ENCODE peak calls at places on chromosomes 16 and 17, in nine cellular contexts. A, J, E, D, T, K, I, L and W are unnamed samples.
A peak's percentile ranks its signal among the peaks of the same experiment; 100 is the strongest.

GRCh38 chr17:67212231-67212630 is 32.8 kb downstream of the HELZ start:
- DNase-seq in A (no peak), J (no peak), E (no peak), D (no peak), T (no peak), K (peak; percentile 59), I (no peak), L (no peak), W (no peak)

GRCh38 chr16:23394141-23394540 is 58.8 kb downstream of the COG7 start:
- DNase-seq in A (no peak), J (no peak), E (no peak), D (no peak), T (no peak), K (no peak), I (no peak), L (no peak), W (no peak)

GRCh38 chr17:69455040-69455439 is 40.5 kb downstream of the MAP2K6 start:
- DNase-seq in A (no peak), J (no peak), E (no peak), D (no peak), T (no peak), K (no peak), I (no peak), L (no peak), W (no peak)

GRCh38 chr17:40113961-40114272 is 7.9 kb upstream of the MSL1 start:
- DNase-seq in A (no peak), J (no peak), E (no peak), D (no peak), T (no peak), K (no peak), I (no peak), L (no peak), W (no peak)

GRCh38 chr17:56319531-56319930 is 166.3 kb downstream of the ANKFN1 start:
- DNase-seq in A (peak; percentile 73), J (peak; percentile 65), E (peak; percentile 29), D (peak; percentile 68), T (no peak), K (peak; percentile 84), I (peak; percentile 67), L (peak; percentile 79), W (peak; percentile 54)

GRCh38 chr17:15289285-15290185 is 24.4 kb upstream of the PMP22 start:
- DNase-seq in A (peak; percentile 71), J (no peak), E (no peak), D (no peak), T (peak; percentile 45), K (peak; percentile 79), I (no peak), L (peak; percentile 39), W (peak; percentile 70)

GRCh38 chr17:79132271-79133064 is 57.8 kb downstream of the ENGASE start:
- DNase-seq in A (no peak), J (no peak), E (no peak), D (no peak), T (no peak), K (no peak), I (no peak), L (no peak), W (no peak)

GRCh38 chr16:84081446-84081989 is 35.2 kb downstream of the MBTPS1 start:
- DNase-seq in A (no peak), J (no peak), E (no peak), D (no peak), T (no peak), K (no peak), I (no peak), L (no peak), W (no peak)

GRCh38 chr16:85391175-85391707 is 221.9 kb upstream of the GSE1 start:
- DNase-seq in A (no peak), J (no peak), E (no peak), D (no peak), T (no peak), K (no peak), I (no peak), L (no peak), W (no peak)

GRCh38 chr16:46745594-46745993 is 2.5 kb downstream of the MYLK3 start:
- DNase-seq in A (no peak), J (no peak), E (no peak), D (no peak), T (no peak), K (no peak), I (no peak), L (no peak), W (no peak)

GRCh38 chr17:29840884-29841283 is 89.1 kb downstream of the SSH2 start:
- DNase-seq in A (peak; percentile 42), J (no peak), E (no peak), D (no peak), T (no peak), K (peak; percentile 51), I (no peak), L (peak; percentile 45), W (peak; percentile 40)

GRCh38 chr17:59361916-59362810 is 30.7 kb downstream of the YPEL2 start:
- DNase-seq in A (peak; percentile 96), J (no peak), E (peak; percentile 68), D (no peak), T (no peak), K (peak; percentile 96), I (no peak), L (peak; percentile 84), W (peak; percentile 69)

GRCh38 chr16:65600629-65601028 is 478.8 kb upstream of the CDH11 start:
- DNase-seq in A (peak; percentile 15), J (no peak), E (no peak), D (no peak), T (no peak), K (peak; percentile 10), I (peak; percentile 9), L (peak; percentile 6), W (no peak)

GRCh38 chr16:75238853-75239371 is 12.5 kb downstream of the BCAR1 start:
- DNase-seq in A (no peak), J (no peak), E (no peak), D (no peak), T (peak; percentile 54), K (peak; percentile 36), I (no peak), L (peak; percentile 22), W (no peak)
- TF ChIP-seq CTCF in A (peak; percentile 25), J (peak; percentile 13), E (peak; percentile 27), D (no peak), T (peak; percentile 28), K (no peak), I (no peak), L (peak; percentile 26), W (peak; percentile 23)

DNA sequence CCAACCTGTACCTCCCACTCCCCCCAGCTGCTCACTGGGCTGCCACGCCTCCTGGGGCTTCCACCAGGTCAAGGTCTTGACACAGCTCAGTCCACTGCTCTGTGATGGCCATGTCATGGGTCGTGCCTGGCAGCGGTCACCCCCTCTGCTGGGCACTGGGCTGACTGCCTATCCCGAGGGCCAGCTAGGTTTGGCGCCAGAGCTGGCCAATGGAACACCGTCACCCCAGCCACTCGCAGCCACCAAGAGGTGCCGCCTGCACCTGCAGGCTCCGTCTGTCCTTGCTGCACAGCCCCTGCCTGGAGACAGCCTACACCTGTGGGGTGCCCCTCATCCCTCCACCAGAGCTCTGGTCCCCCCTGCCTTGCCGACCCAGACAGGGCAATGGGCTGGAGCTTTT is 4.5 kb upstream of the RAB40C start:
- DNase-seq in A (no peak), J (no peak), E (no peak), D (peak; percentile 62), T (no peak), K (no peak), I (peak; percentile 56), L (no peak), W (no peak)
- TF ChIP-seq CTCF in A (no peak), J (no peak), E (no peak), D (no peak), T (no peak), K (no peak), I (peak; percentile 11), L (no peak), W (no peak)

DNA sequence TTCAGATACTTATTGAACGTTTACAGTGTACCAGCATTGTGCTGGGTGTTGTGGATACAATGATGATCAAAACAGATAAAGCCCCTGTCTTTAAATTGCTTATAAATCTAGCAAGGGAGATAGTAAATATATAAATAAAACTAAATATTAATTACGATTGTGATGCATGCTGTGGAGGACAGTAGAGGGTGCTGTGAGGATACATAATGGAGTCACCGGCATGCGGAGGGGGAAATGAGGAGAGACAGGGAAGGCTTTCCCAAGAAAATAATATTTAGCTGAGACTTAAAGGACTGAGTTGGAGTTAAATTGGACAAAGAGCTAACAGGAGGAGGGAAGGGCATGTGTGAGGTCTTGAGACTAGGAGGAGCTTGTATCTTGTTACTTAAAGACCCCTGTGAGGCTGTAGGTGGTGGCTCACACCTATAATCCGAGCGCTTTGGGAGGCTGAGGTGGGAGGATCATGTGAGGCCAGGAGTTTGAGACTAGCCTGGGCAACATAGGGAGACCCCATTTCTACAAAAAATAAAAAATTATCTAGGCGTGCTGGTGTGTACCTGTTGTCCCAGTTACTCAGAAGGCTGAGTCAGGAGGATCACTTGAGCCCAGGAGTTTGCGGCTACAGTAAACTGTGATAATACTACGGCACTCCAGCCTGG is 2.4 kb downstream of the DHRS7B start:
- DNase-seq in A (peak; percentile 36), J (peak; percentile 54), E (peak; percentile 26), D (peak; percentile 35), T (peak; percentile 31), K (peak; percentile 69), I (no peak), L (peak; percentile 81), W (peak; percentile 67)
- TF ChIP-seq CTCF in A (peak; percentile 45), J (peak; percentile 55), E (peak; percentile 71), D (peak; percentile 35), T (peak; percentile 55), K (peak; percentile 63), I (peak; percentile 25), L (peak; percentile 68), W (peak; percentile 46)

GRCh38 chr16:66740010-66740409 is 11.4 kb downstream of the DYNC1LI2 start:
- DNase-seq in A (peak; percentile 59), J (peak; percentile 67), E (no peak), D (peak; percentile 29), T (peak; percentile 52), K (peak; percentile 53), I (peak; percentile 75), L (peak; percentile 51), W (peak; percentile 58)
- TF ChIP-seq CTCF in A (peak; percentile 67), J (peak; percentile 71), E (peak; percentile 67), D (peak; percentile 64), T (peak; percentile 81), K (peak; percentile 74), I (peak; percentile 82), L (peak; percentile 70), W (peak; percentile 72)

GRCh38 chr16:720990-721764 is at the start of gene ANTKMT:
- DNase-seq in A (peak; percentile 65), J (peak; percentile 95), E (no peak), D (peak; percentile 95), T (peak; percentile 93), K (peak; percentile 58), I (peak; percentile 98), L (peak; percentile 65), W (peak; percentile 79)
- TF ChIP-seq CTCF in A (no peak), J (no peak), E (no peak), D (no peak), T (no peak), K (no peak), I (no peak), L (no peak), W (no peak)

DNA sequence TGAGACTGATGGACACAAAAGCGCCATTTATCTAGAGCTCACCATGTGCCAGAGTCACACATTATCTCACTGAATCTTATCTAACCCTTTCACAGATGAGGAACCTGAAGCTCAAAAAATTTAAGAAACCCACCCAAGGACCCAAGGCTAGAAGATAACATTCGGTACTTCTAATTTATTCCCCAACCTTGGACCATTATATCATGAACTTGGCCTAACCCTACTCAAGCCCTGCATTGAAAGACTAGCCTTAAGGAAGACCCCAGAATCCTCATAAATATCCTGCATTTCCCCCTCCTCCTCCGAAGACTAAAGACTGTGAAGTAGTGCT is 548 bp upstream of the DYNC1LI2 start:
- DNase-seq in A (no peak), J (no peak), E (no peak), D (no peak), T (no peak), K (no peak), I (no peak), L (no peak), W (no peak)
- TF ChIP-seq CTCF in A (no peak), J (no peak), E (no peak), D (no peak), T (no peak), K (no peak), I (no peak), L (no peak), W (no peak)